ENCODE peak calls at places on chromosome 16, in six cellular contexts. N, I, C, Y, R and L are unnamed samples.

GRCh38 chr16:9449597-9449996 is 358.2 kb downstream of the HAPSTR1 start:
- DNase-seq in R (no peak), Y (no peak), N (no peak), I (no peak), C (no peak), L (no peak)

GRCh38 chr16:54253118-54253517 is 33.5 kb downstream of the IRX3 start:
- DNase-seq in Y (no peak), C (no peak), R (no peak), I (no peak), N (no peak), L (no peak)

GRCh38 chr16:17379121-17379571 is 91.6 kb downstream of the XYLT1 start:
- DNase-seq in Y (peak), R (peak), N (no peak), C (no peak), I (peak), L (peak)

GRCh38 chr16:17354121-17354750 is 116.5 kb downstream of the XYLT1 start:
- DNase-seq in C (no peak), I (no peak), N (no peak), Y (peak), R (no peak), L (no peak)

GRCh38 chr16:54466233-54466632 is 179.6 kb upstream of the IRX3 start:
- DNase-seq in C (no peak), I (no peak), R (no peak), N (no peak), Y (no peak), L (no peak)

GRCh38 chr16:65070831-65071230 is 51.0 kb downstream of the CDH11 start:
- DNase-seq in Y (peak), R (peak), N (peak), I (peak), C (peak), L (peak)

GRCh38 chr16:78665373-78665772 is 565.9 kb downstream of the WWOX start:
- DNase-seq in N (no peak), R (no peak), C (no peak), Y (no peak), I (peak), L (no peak)

GRCh38 chr16:81600275-81600674 is 155.7 kb downstream of the CMIP start:
- DNase-seq in Y (no peak), N (peak), I (peak), R (peak), C (no peak), L (peak)

GRCh38 chr16:62041401-62041800 is 5.2 kb upstream of the CDH8 start:
- DNase-seq in N (peak), C (peak), I (peak), Y (no peak), R (peak), L (no peak)

GRCh38 chr16:53770641-53771040 is 66.7 kb downstream of the FTO start:
- DNase-seq in N (no peak), R (no peak), I (peak), C (no peak), Y (no peak), L (no peak)

GRCh38 chr16:1296688-1297412 is 12.6 kb upstream of the UBE2I start:
- DNase-seq in N (peak), Y (peak), C (peak), I (peak), R (peak), L (peak)

GRCh38 chr16:66474750-66475199 is 47.7 kb downstream of the BEAN1 start:
- DNase-seq in R (no peak), I (no peak), Y (no peak), N (no peak), C (no peak), L (no peak)

GRCh38 chr16:11024333-11025053 is 80.1 kb downstream of the CLEC16A start:
- DNase-seq in N (peak), C (peak), Y (no peak), I (no peak), R (no peak), L (no peak)

GRCh38 chr16:85750021-85750826 is 672 bp downstream of the C16orf74 start:
- DNase-seq in N (peak), I (peak), Y (no peak), C (no peak), R (peak), L (peak)

GRCh38 chr16:1858189-1858588 is 13.8 kb downstream of the MEIOB start:
- DNase-seq in R (no peak), N (no peak), Y (no peak), I (no peak), C (no peak), L (no peak)

GRCh38 chr16:2001456-2002355 is 7.9 kb downstream of the ZNF598 start:
- DNase-seq in C (no peak), Y (no peak), R (no peak), I (no peak), N (no peak), L (no peak)

GRCh38 chr16:25799816-25800215 is 108.1 kb downstream of the HS3ST4 start:
- DNase-seq in I (no peak), C (no peak), Y (no peak), N (no peak), R (no peak), L (no peak)

GRCh38 chr16:50739031-50739430 is 2.9 kb upstream of the CYLD start:
- DNase-seq in Y (no peak), I (no peak), C (no peak), N (no peak), R (no peak), L (no peak)

GRCh38 chr16:19980866-19981265 is 92.8 kb downstream of the GPR139 start:
- DNase-seq in I (no peak), R (peak), N (peak), Y (peak), C (peak), L (no peak)